ENCODE peak calls at places on chromosomes 5 and 9, in five cellular contexts. K is CD8-positive, alpha-beta memory T cell; B is mesendoderm; H is spleen; G is effector memory CD4-positive, alpha-beta T cell. Z is an unnamed sample.

GRCh38 chr5:5676218-5676617 is 253.7 kb downstream of the ICE1 start:
- DNase-seq in G (no peak), H (no peak), B (no peak), K (no peak), Z (no peak)

GRCh38 chr5:112068593-112068992 is 311.6 kb upstream of the NREP start:
- DNase-seq in G (no peak), K (no peak), H (no peak), B (no peak), Z (no peak)

GRCh38 chr5:133825631-133826289 is 142.7 kb downstream of the C5orf15 start:
- DNase-seq in G (no peak), K (peak; percentile 61), H (peak; percentile 78), B (no peak), Z (no peak)

GRCh38 chr5:159449925-159450324 is 119.6 kb upstream of the IL12B start:
- DNase-seq in K (no peak), G (no peak), H (no peak), B (peak; percentile 66), Z (no peak)

GRCh38 chr5:125409101-125409495 is 662.7 kb upstream of the ZNF608 start:
- DNase-seq in G (no peak), K (no peak), B (no peak), H (no peak), Z (no peak)

GRCh38 chr5:54115768-54116403 is 194.5 kb downstream of the ARL15 start:
- DNase-seq in G (no peak), K (no peak), H (no peak), B (no peak), Z (no peak)

GRCh38 chr9:94783121-94783664 is 56.7 kb downstream of the AOPEP start:
- DNase-seq in B (peak; percentile 93), G (no peak), K (no peak), H (no peak), Z (peak; percentile 82)

GRCh38 chr5:93622240-93622885 is 39.3 kb downstream of the NR2F1 start:
- DNase-seq in K (peak; percentile 79), G (peak; percentile 56), B (peak; percentile 92), H (no peak), Z (peak; percentile 58)

GRCh38 chr5:10836991-10837390 is 76.0 kb upstream of the DAP start:
- DNase-seq in B (no peak), G (no peak), H (no peak), K (no peak), Z (no peak)

GRCh38 chr5:158484246-158484645 is 615.5 kb downstream of the EBF1 start:
- DNase-seq in H (no peak), K (no peak), G (no peak), B (no peak), Z (no peak)

GRCh38 chr9:78620303-78620702 is 323.4 kb downstream of the PSAT1 start:
- DNase-seq in B (no peak), H (no peak), G (no peak), K (no peak), Z (no peak)

GRCh38 chr5:127563133-127563532 is 45.7 kb downstream of the PRRC1 start:
- DNase-seq in H (no peak), K (no peak), G (no peak), B (no peak), Z (no peak)

GRCh38 chr9:87701931-87702421 is 23.9 kb upstream of the CTSL start:
- DNase-seq in B (peak; percentile 82), G (no peak), K (no peak), H (no peak), Z (peak; percentile 72)

GRCh38 chr5:114782869-114783268 is 386.8 kb downstream of the TRIM36 start:
- DNase-seq in H (no peak), G (no peak), K (no peak), B (peak; percentile 57), Z (peak; percentile 15)
- H3K4me1 ChIP-seq in H (no peaks in the 10 kb centered on the region), G (no peaks in the 10 kb centered on the region), K (no peaks in the 10 kb centered on the region), B (no peaks in the 10 kb centered on the region), Z (no peaks in the 10 kb centered on the region)

GRCh38 chr5:138095100-138095907 is 11.5 kb downstream of the WNT8A start:
- DNase-seq in G (no peak), B (no peak), K (no peak), H (no peak), Z (peak; percentile 33)
- H3K4me1 ChIP-seq in G (no peaks in the 10 kb centered on the region), B (peaks cover 11% of the 10 kb centered on the region), K (peaks cover 31% of the 10 kb centered on the region), H (no peaks in the 10 kb centered on the region), Z (peaks cover 15% of the 10 kb centered on the region)

GRCh38 chr5:1413611-1414241 is 31.5 kb downstream of the SLC6A3 start:
- DNase-seq in K (no peak), H (peak; percentile 67), B (no peak), G (no peak), Z (no peak)
- H3K4me1 ChIP-seq in K (no peaks in the 10 kb centered on the region), H (no peaks in the 10 kb centered on the region), B (no peaks in the 10 kb centered on the region), G (no peaks in the 10 kb centered on the region), Z (peaks cover 11% of the 10 kb centered on the region)

GRCh38 chr5:157063776-157064430 is 5.0 kb upstream of the HAVCR1 start:
- DNase-seq in G (no peak), B (no peak), K (no peak), H (no peak), Z (no peak)
- H3K4me1 ChIP-seq in G (no peaks in the 10 kb centered on the region), B (no peaks in the 10 kb centered on the region), K (no peaks in the 10 kb centered on the region), H (no peaks in the 10 kb centered on the region), Z (no peaks in the 10 kb centered on the region)

DNA sequence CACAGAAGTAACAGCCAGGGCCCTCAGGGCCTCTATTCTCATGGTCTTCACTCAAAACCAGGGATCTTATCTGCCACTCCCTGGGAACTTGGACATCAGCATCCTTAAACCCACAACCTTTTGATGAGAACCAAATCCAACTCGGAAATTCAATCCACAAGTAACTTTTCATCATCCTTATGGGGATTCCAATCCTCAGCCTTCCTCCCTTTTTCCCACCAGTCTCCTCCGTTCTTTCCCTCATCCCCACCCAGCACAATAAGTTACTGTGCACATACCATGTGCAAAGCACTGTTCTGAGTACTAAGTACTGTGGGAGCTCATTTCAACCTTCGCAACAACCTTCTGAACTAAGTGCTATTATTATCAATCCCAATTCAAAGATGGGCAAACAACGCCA is 17.0 kb downstream of the GOLPH3 start:
- DNase-seq in H (no peak), B (no peak), G (no peak), K (no peak), Z (no peak)
- H3K4me1 ChIP-seq in H (peaks cover 50% of the 10 kb centered on the region), B (peaks cover 4% of the 10 kb centered on the region), G (peaks cover 13% of the 10 kb centered on the region), K (peaks cover 43% of the 10 kb centered on the region), Z (peaks cover 23% of the 10 kb centered on the region)

GRCh38 chr5:58710871-58711270 is 128.0 kb downstream of the RAB3C start:
- DNase-seq in B (no peak), G (no peak), H (no peak), K (no peak), Z (no peak)
- H3K4me1 ChIP-seq in B (no peaks in the 10 kb centered on the region), G (no peaks in the 10 kb centered on the region), H (no peaks in the 10 kb centered on the region), K (no peaks in the 10 kb centered on the region), Z (no peaks in the 10 kb centered on the region)

GRCh38 chr5:139686919-139687421 is 38.8 kb downstream of the CXXC5 start:
- DNase-seq in K (no peak), B (no peak), H (no peak), G (no peak), Z (no peak)
- H3K4me1 ChIP-seq in K (no peaks in the 10 kb centered on the region), B (peaks cover 32% of the 10 kb centered on the region), H (peaks cover 72% of the 10 kb centered on the region), G (no peaks in the 10 kb centered on the region), Z (no peaks in the 10 kb centered on the region)

GRCh38 chr5:78628260-78629024 is 20.1 kb downstream of the LHFPL2 start:
- DNase-seq in H (no peak), K (no peak), G (no peak), B (peak; percentile 45), Z (no peak)

GRCh38 chr5:78627766-78628165 is 20.8 kb downstream of the LHFPL2 start:
- DNase-seq in B (no peak), K (no peak), G (no peak), H (no peak), Z (no peak)

GRCh38 chr5:78629590-78629989 is 19.0 kb downstream of the LHFPL2 start:
- DNase-seq in H (no peak), G (no peak), B (no peak), K (no peak), Z (no peak)

GRCh38 chr5:78631931-78632330 is 16.6 kb downstream of the LHFPL2 start:
- DNase-seq in K (no peak), B (peak; percentile 96), G (no peak), H (no peak), Z (no peak)

DNA sequence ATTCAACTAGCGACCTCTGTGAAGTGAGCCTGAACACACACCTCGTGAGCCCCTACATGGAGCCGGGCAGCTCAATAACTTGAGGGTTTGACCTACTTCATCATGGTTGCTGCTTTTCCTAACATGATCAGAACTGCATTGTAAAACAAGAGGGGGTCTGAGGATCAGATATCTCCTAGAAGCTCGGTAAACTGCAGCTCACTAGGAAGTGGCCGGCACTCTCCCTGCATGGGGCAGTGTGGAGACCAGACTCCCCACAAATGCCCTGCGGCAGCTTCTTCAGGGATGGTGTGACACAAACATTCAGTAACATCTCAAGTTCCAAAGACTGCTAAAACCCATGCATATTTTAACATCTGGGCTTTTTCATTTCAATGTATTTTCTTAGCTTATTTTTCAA is 18.5 kb downstream of the LHFPL2 start:
- DNase-seq in B (peak; percentile 50), K (no peak), G (no peak), H (no peak), Z (no peak)
- H3K4me1 ChIP-seq in B (peaks cover 38% of the 10 kb centered on the region), K (no peaks in the 10 kb centered on the region), G (no peaks in the 10 kb centered on the region), H (peaks cover 13% of the 10 kb centered on the region), Z (no peaks in the 10 kb centered on the region)

GRCh38 chr5:170126061-170126460 is 20.4 kb downstream of the FOXI1 start:
- DNase-seq in K (no peak), G (no peak), H (no peak), B (no peak), Z (no peak)
- H3K4me1 ChIP-seq in K (no peaks in the 10 kb centered on the region), G (no peaks in the 10 kb centered on the region), H (no peaks in the 10 kb centered on the region), B (no peaks in the 10 kb centered on the region), Z (no peaks in the 10 kb centered on the region)